ENCODE peak calls at places on chromosome 16, in six cellular contexts. I is A549, X is HepG2, C is endothelial cell of umbilical vein, P is NB4, R is GM12878. M is an unnamed sample.
A peak's percentile ranks its signal among the peaks of the same experiment; 100 is the strongest.

GRCh38 chr16:81588326-81589081 is 143.9 kb downstream of the CMIP start:
- DNase-seq in P (no peak), R (no peak), I (no peak), X (no peak), C (no peak), M (no peak)

GRCh38 chr16:20971420-20971819 is 70.8 kb downstream of the LYRM1 start:
- DNase-seq in P (no peak), I (no peak), C (no peak), R (no peak), X (no peak), M (no peak)

GRCh38 chr16:11224096-11224893 is 31.7 kb downstream of the SOCS1 start:
- DNase-seq in I (no peak), P (peak; percentile 83), R (peak; percentile 57), X (peak; percentile 55), C (no peak), M (peak; percentile 94)

GRCh38 chr16:75289189-75289588 is 37.8 kb upstream of the BCAR1 start:
- DNase-seq in I (no peak), X (no peak), R (no peak), P (peak; percentile 40), C (peak; percentile 88), M (no peak)

GRCh38 chr16:50530277-50531236 is 17.6 kb upstream of the NKD1 start:
- DNase-seq in X (peak; percentile 97), R (no peak), P (no peak), I (no peak), C (no peak), M (no peak)

GRCh38 chr16:1296688-1297412 is 12.6 kb upstream of the UBE2I start:
- DNase-seq in R (no peak), X (peak; percentile 87), P (peak; percentile 19), C (peak; percentile 16), I (peak; percentile 52), M (peak; percentile 54)

GRCh38 chr16:73026754-73027654 is 20.9 kb downstream of the ZFHX3 start:
- DNase-seq in C (no peak), I (no peak), R (no peak), X (no peak), P (no peak), M (no peak)

GRCh38 chr16:50386819-50387218 is 18.0 kb upstream of the BRD7 start:
- DNase-seq in X (no peak), R (no peak), C (no peak), I (no peak), P (no peak), M (no peak)

GRCh38 chr16:25014500-25015147 is 545 bp downstream of the ARHGAP17 start:
- DNase-seq in X (peak; percentile 59), R (no peak), C (peak; percentile 59), P (peak; percentile 56), I (peak; percentile 28), M (peak; percentile 74)

GRCh38 chr16:29663020-29663828 is at the start of gene SPN:
- DNase-seq in X (no peak), I (no peak), P (peak; percentile 96), R (no peak), C (no peak), M (peak; percentile 92)

GRCh38 chr16:3716831-3717234 is 491 bp downstream of the TRAP1 start:
- DNase-seq in X (no peak), P (peak; percentile 66), I (peak; percentile 21), C (peak; percentile 32), R (no peak), M (peak; percentile 58)

GRCh38 chr16:27335349-27336052 is 21.7 kb downstream of the IL4R start:
- DNase-seq in I (no peak), X (no peak), R (no peak), P (no peak), C (peak; percentile 44), M (no peak)

GRCh38 chr16:53864819-53865491 is 161.0 kb downstream of the FTO start:
- DNase-seq in X (peak; percentile 25), P (peak; percentile 25), R (no peak), C (peak; percentile 61), I (peak; percentile 4), M (no peak)

GRCh38 chr16:78183886-78184553 is 84.6 kb downstream of the WWOX start:
- DNase-seq in P (no peak), I (no peak), R (no peak), X (no peak), C (no peak), M (no peak)

GRCh38 chr16:52546291-52546941 is 527 bp downstream of the TOX3 start:
- DNase-seq in C (no peak), P (no peak), X (no peak), R (no peak), I (no peak), M (no peak)

GRCh38 chr16:1057252-1057932 is 15.2 kb upstream of the SSTR5 start:
- DNase-seq in R (no peak), C (peak; percentile 16), P (no peak), X (no peak), I (peak; percentile 63), M (peak; percentile 68)

GRCh38 chr16:83336630-83337029 is 471.1 kb upstream of the HSBP1 start:
- DNase-seq in R (no peak), I (no peak), X (no peak), C (peak; percentile 91), P (no peak), M (no peak)

GRCh38 chr16:1938910-1939309 is 4.1 kb downstream of the MSRB1 start:
- DNase-seq in X (no peak), P (peak; percentile 63), I (no peak), R (no peak), C (no peak), M (no peak)

GRCh38 chr16:48918520-48919258 is 308.7 kb upstream of the N4BP1 start:
- DNase-seq in R (no peak), P (no peak), X (no peak), C (no peak), I (no peak), M (no peak)

GRCh38 chr16:23469814-23470213 is 16.8 kb upstream of the COG7 start:
- DNase-seq in P (no peak), R (no peak), X (no peak), C (no peak), I (peak; percentile 58), M (no peak)

GRCh38 chr16:70634861-70635260 is 11.5 kb upstream of the IL34 start:
- DNase-seq in C (no peak), P (no peak), X (no peak), R (no peak), I (no peak), M (no peak)

GRCh38 chr16:4882633-4883285 is 35.5 kb downstream of the UBN1 start:
- DNase-seq in I (no peak), X (no peak), P (no peak), R (no peak), C (no peak), M (no peak)

GRCh38 chr16:86029131-86029741 is 130.3 kb downstream of the IRF8 start:
- DNase-seq in R (no peak), X (no peak), I (no peak), C (no peak), P (peak; percentile 47), M (no peak)

GRCh38 chr16:83393196-83393981 is 414.4 kb upstream of the HSBP1 start:
- DNase-seq in P (peak; percentile 11), C (no peak), X (no peak), R (no peak), I (no peak), M (peak; percentile 39)

GRCh38 chr16:75908718-75909117 is 182.4 kb upstream of the CPHXL start:
- DNase-seq in I (no peak), P (no peak), X (no peak), R (no peak), C (no peak), M (peak; percentile 0)

GRCh38 chr16:17053536-17054160 is 417.1 kb downstream of the XYLT1 start:
- DNase-seq in P (no peak), C (no peak), X (no peak), R (no peak), I (no peak), M (no peak)

GRCh38 chr16:79847569-79847968 is 247.0 kb upstream of the MAF start:
- DNase-seq in X (no peak), P (no peak), R (no peak), C (no peak), I (no peak), M (no peak)

GRCh38 chr16:77406680-77407079 is 28.2 kb downstream of the ADAMTS18 start:
- DNase-seq in I (no peak), X (peak; percentile 15), C (peak; percentile 32), P (peak; percentile 11), R (no peak), M (no peak)

GRCh38 chr16:57638381-57638780 is 10.0 kb downstream of the ADGRG1 start:
- DNase-seq in R (no peak), X (no peak), I (no peak), P (no peak), C (no peak), M (no peak)

GRCh38 chr16:57636184-57636583 is 7.8 kb downstream of the ADGRG1 start:
- DNase-seq in C (no peak), I (no peak), P (no peak), R (no peak), X (no peak), M (no peak)

GRCh38 chr16:57637020-57637419 is 8.6 kb downstream of the ADGRG1 start:
- DNase-seq in R (no peak), I (no peak), C (no peak), P (peak; percentile 48), X (no peak), M (no peak)

GRCh38 chr16:57637965-57638364 is 9.5 kb downstream of the ADGRG1 start:
- DNase-seq in X (no peak), C (no peak), P (no peak), R (no peak), I (no peak), M (no peak)

GRCh38 chr16:57637424-57637823 is 9.0 kb downstream of the ADGRG1 start:
- DNase-seq in I (no peak), C (peak; percentile 75), R (no peak), X (no peak), P (no peak), M (no peak)
- TF ChIP-seq MYC in I (no peak), C (no peak), R (no peak), X (no peak), P (no peak), M (no peak)

DNA sequence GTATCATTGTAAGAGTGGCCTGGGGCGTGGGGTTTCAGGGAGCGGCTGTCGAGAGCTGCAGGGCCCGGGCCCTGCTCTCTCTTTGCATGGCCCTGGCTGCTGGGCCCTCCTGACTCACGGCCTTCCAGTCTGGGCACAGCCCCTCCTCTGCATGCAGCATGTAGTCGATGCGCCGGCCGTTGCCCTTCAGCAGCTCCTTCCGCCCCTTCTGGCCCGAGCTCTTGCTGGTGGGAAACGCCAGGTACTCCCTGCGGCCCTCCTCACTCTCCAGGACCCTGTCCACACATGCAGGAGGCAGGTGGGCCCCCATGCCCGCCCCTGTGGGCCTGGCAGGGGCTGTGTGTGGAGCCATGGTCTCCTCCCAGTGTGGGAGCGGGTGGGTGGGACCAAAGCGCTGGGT is 50.7 kb downstream of the PRMT7 start:
- DNase-seq in P (no peak), X (no peak), R (no peak), C (no peak), I (no peak), M (no peak)
- TF ChIP-seq MYC in P (no peak), X (no peak), R (no peak), C (no peak), I (no peak), M (no peak)

GRCh38 chr16:12467418-12468210 is 336.1 kb downstream of the CPPED1 start:
- DNase-seq in C (no peak), P (no peak), I (no peak), X (no peak), R (no peak), M (no peak)
- TF ChIP-seq MYC in C (no peak), P (no peak), I (no peak), X (no peak), R (no peak), M (no peak)

GRCh38 chr16:28548306-28548802 is 5.4 kb upstream of the SGF29 start:
- DNase-seq in R (no peak), C (no peak), P (no peak), I (no peak), X (no peak), M (no peak)
- TF ChIP-seq MYC in R (no peak), C (no peak), P (no peak), I (no peak), X (no peak), M (no peak)